ENCODE peak calls at places on chromosomes 7 and 10, in eight cellular contexts. One of them, this sample, is unnamed.

GRCh38 chr7:79319369-79319768 is 134.1 kb downstream of the MAGI2 start:
- DNase-seq in ELR: no peak
- DNase-seq in stimulated activated naive B cell treated with anti-CD40 and anti-IgM and Interleukin-4, amounts not matched to agents 10 μg/mL and 1 μg/mL and 100 μg/mL, for 72 hours: no peak
- DNase-seq in activated CD4-positive, CD25-positive, alpha-beta regulatory T cell: no peak
- DNase-seq in Panc1: no peak
- DNase-seq in activated effector memory CD4-positive, alpha-beta T cell treated with anti-CD3 and anti-CD28 coated beads, Interleukin-2, amount 50 U/mL, for 16 hours: no peak
- DNase-seq in DMS53: peak
- DNase-seq in brain microvascular endothelial cell: no peak
- DNase-seq in this sample: no peak

GRCh38 chr7:76396039-76396732 is 13.3 kb downstream of the SSC4D start:
- DNase-seq in ELR: no peak
- DNase-seq in stimulated activated naive B cell treated with anti-CD40 and anti-IgM and Interleukin-4, amounts not matched to agents 10 μg/mL and 1 μg/mL and 100 μg/mL, for 72 hours: no peak
- DNase-seq in activated CD4-positive, CD25-positive, alpha-beta regulatory T cell: no peak
- DNase-seq in Panc1: no peak
- DNase-seq in activated effector memory CD4-positive, alpha-beta T cell treated with anti-CD3 and anti-CD28 coated beads, Interleukin-2, amount 50 U/mL, for 16 hours: no peak
- DNase-seq in DMS53: peak
- DNase-seq in brain microvascular endothelial cell: no peak
- DNase-seq in this sample: no peak

GRCh38 chr10:78566216-78567135 is 502.3 kb upstream of the ZMIZ1 start:
- DNase-seq in ELR: no peak
- DNase-seq in stimulated activated naive B cell treated with anti-CD40 and anti-IgM and Interleukin-4, amounts not matched to agents 10 μg/mL and 1 μg/mL and 100 μg/mL, for 72 hours: no peak
- DNase-seq in activated CD4-positive, CD25-positive, alpha-beta regulatory T cell: no peak
- DNase-seq in Panc1: no peak
- DNase-seq in activated effector memory CD4-positive, alpha-beta T cell treated with anti-CD3 and anti-CD28 coated beads, Interleukin-2, amount 50 U/mL, for 16 hours: no peak
- DNase-seq in DMS53: peak
- DNase-seq in brain microvascular endothelial cell: no peak
- DNase-seq in this sample: no peak

GRCh38 chr7:137269240-137269639 is 74.3 kb downstream of the PTN start:
- DNase-seq in ELR: no peak
- DNase-seq in stimulated activated naive B cell treated with anti-CD40 and anti-IgM and Interleukin-4, amounts not matched to agents 10 μg/mL and 1 μg/mL and 100 μg/mL, for 72 hours: no peak
- DNase-seq in activated CD4-positive, CD25-positive, alpha-beta regulatory T cell: no peak
- DNase-seq in Panc1: no peak
- DNase-seq in activated effector memory CD4-positive, alpha-beta T cell treated with anti-CD3 and anti-CD28 coated beads, Interleukin-2, amount 50 U/mL, for 16 hours: no peak
- DNase-seq in DMS53: no peak
- DNase-seq in brain microvascular endothelial cell: no peak
- DNase-seq in this sample: no peak

GRCh38 chr10:70096016-70096704 is 36.5 kb downstream of the AIFM2 start:
- DNase-seq in ELR: no peak
- DNase-seq in stimulated activated naive B cell treated with anti-CD40 and anti-IgM and Interleukin-4, amounts not matched to agents 10 μg/mL and 1 μg/mL and 100 μg/mL, for 72 hours: no peak
- DNase-seq in activated CD4-positive, CD25-positive, alpha-beta regulatory T cell: no peak
- DNase-seq in Panc1: no peak
- DNase-seq in activated effector memory CD4-positive, alpha-beta T cell treated with anti-CD3 and anti-CD28 coated beads, Interleukin-2, amount 50 U/mL, for 16 hours: no peak
- DNase-seq in DMS53: no peak
- DNase-seq in brain microvascular endothelial cell: no peak
- DNase-seq in this sample: no peak

GRCh38 chr7:102992509-102992819 is 79.7 kb downstream of the LRRC17 start:
- DNase-seq in ELR: no peak
- DNase-seq in stimulated activated naive B cell treated with anti-CD40 and anti-IgM and Interleukin-4, amounts not matched to agents 10 μg/mL and 1 μg/mL and 100 μg/mL, for 72 hours: no peak
- DNase-seq in activated CD4-positive, CD25-positive, alpha-beta regulatory T cell: no peak
- DNase-seq in Panc1: no peak
- DNase-seq in activated effector memory CD4-positive, alpha-beta T cell treated with anti-CD3 and anti-CD28 coated beads, Interleukin-2, amount 50 U/mL, for 16 hours: no peak
- DNase-seq in DMS53: no peak
- DNase-seq in brain microvascular endothelial cell: no peak
- DNase-seq in this sample: no peak

GRCh38 chr10:113754768-113755167 is 3.3 kb downstream of the PLEKHS1 start:
- DNase-seq in ELR: no peak
- DNase-seq in stimulated activated naive B cell treated with anti-CD40 and anti-IgM and Interleukin-4, amounts not matched to agents 10 μg/mL and 1 μg/mL and 100 μg/mL, for 72 hours: no peak
- DNase-seq in activated CD4-positive, CD25-positive, alpha-beta regulatory T cell: no peak
- DNase-seq in Panc1: no peak
- DNase-seq in activated effector memory CD4-positive, alpha-beta T cell treated with anti-CD3 and anti-CD28 coated beads, Interleukin-2, amount 50 U/mL, for 16 hours: no peak
- DNase-seq in DMS53: no peak
- DNase-seq in brain microvascular endothelial cell: no peak
- DNase-seq in this sample: no peak

GRCh38 chr10:106571216-106571954 is 593.1 kb downstream of the SORCS1 start:
- DNase-seq in ELR: peak
- DNase-seq in stimulated activated naive B cell treated with anti-CD40 and anti-IgM and Interleukin-4, amounts not matched to agents 10 μg/mL and 1 μg/mL and 100 μg/mL, for 72 hours: no peak
- DNase-seq in activated CD4-positive, CD25-positive, alpha-beta regulatory T cell: no peak
- DNase-seq in Panc1: peak
- DNase-seq in activated effector memory CD4-positive, alpha-beta T cell treated with anti-CD3 and anti-CD28 coated beads, Interleukin-2, amount 50 U/mL, for 16 hours: no peak
- DNase-seq in DMS53: peak
- DNase-seq in brain microvascular endothelial cell: peak
- DNase-seq in this sample: no peak

This sample was measured in AG04450.